ENCODE peak calls at places on chromosome 21, in nine cellular contexts. One of them, this sample, is unnamed.

GRCh38 chr21:42153046-42153685 is 65.8 kb upstream of the ABCG1 start:
- DNase-seq in RWPE2: no peak
- DNase-seq in lower lobe of right lung: no peak
- DNase-seq in cardiac muscle cell: no peak
- DNase-seq in heart left ventricle: no peak
- DNase-seq in heart right ventricle: no peak
- DNase-seq in lung: no peak
- DNase-seq in body of pancreas: no peak
- DNase-seq in PC-3: no peak
- DNase-seq in this sample: no peak

GRCh38 chr21:42002421-42002958 is 7.7 kb downstream of the ZBTB21 start:
- DNase-seq in RWPE2: no peak
- DNase-seq in lower lobe of right lung: no peak
- DNase-seq in cardiac muscle cell: no peak
- DNase-seq in heart left ventricle: no peak
- DNase-seq in heart right ventricle: no peak
- DNase-seq in lung: no peak
- DNase-seq in body of pancreas: no peak
- DNase-seq in PC-3: peak
- DNase-seq in this sample: no peak

GRCh38 chr21:17542371-17542992 is 29.6 kb downstream of the CXADR start:
- DNase-seq in RWPE2: no peak
- DNase-seq in lower lobe of right lung: no peak
- DNase-seq in cardiac muscle cell: peak
- DNase-seq in heart left ventricle: no peak
- DNase-seq in heart right ventricle: no peak
- DNase-seq in lung: no peak
- DNase-seq in body of pancreas: no peak
- DNase-seq in PC-3: no peak
- DNase-seq in this sample: no peak

GRCh38 chr21:31248598-31248997 is 95.5 kb downstream of the TIAM1 start:
- DNase-seq in RWPE2: no peak
- DNase-seq in lower lobe of right lung: no peak
- DNase-seq in cardiac muscle cell: no peak
- DNase-seq in heart left ventricle: no peak
- DNase-seq in heart right ventricle: no peak
- DNase-seq in lung: no peak
- DNase-seq in body of pancreas: no peak
- DNase-seq in PC-3: peak
- DNase-seq in this sample: no peak

GRCh38 chr21:42006765-42007164 is 3.4 kb downstream of the ZBTB21 start:
- DNase-seq in RWPE2: no peak
- DNase-seq in lower lobe of right lung: no peak
- DNase-seq in cardiac muscle cell: no peak
- DNase-seq in heart left ventricle: no peak
- DNase-seq in heart right ventricle: no peak
- DNase-seq in lung: no peak
- DNase-seq in body of pancreas: no peak
- DNase-seq in PC-3: no peak
- DNase-seq in this sample: no peak

GRCh38 chr21:31343680-31344480 is at the start of gene TIAM1:
- DNase-seq in RWPE2: no peak
- DNase-seq in lower lobe of right lung: peak
- DNase-seq in cardiac muscle cell: peak
- DNase-seq in heart left ventricle: peak
- DNase-seq in heart right ventricle: peak
- DNase-seq in lung: peak
- DNase-seq in body of pancreas: peak
- DNase-seq in PC-3: peak
- DNase-seq in this sample: peak

GRCh38 chr21:22710725-22711124 is 1712.5 kb downstream of the NCAM2 start:
- DNase-seq in RWPE2: no peak
- DNase-seq in lower lobe of right lung: no peak
- DNase-seq in cardiac muscle cell: no peak
- DNase-seq in heart left ventricle: no peak
- DNase-seq in heart right ventricle: no peak
- DNase-seq in lung: no peak
- DNase-seq in body of pancreas: no peak
- DNase-seq in PC-3: no peak
- DNase-seq in this sample: no peak

GRCh38 chr21:32196001-32196400 is 82.8 kb downstream of the MIS18A start:
- DNase-seq in RWPE2: no peak
- DNase-seq in lower lobe of right lung: no peak
- DNase-seq in cardiac muscle cell: no peak
- DNase-seq in heart left ventricle: no peak
- DNase-seq in heart right ventricle: no peak
- DNase-seq in lung: no peak
- DNase-seq in body of pancreas: no peak
- DNase-seq in PC-3: no peak
- DNase-seq in this sample: no peak

GRCh38 chr21:42527489-42528158 is 14.0 kb downstream of the SLC37A1 start:
- DNase-seq in RWPE2: no peak
- DNase-seq in lower lobe of right lung: no peak
- DNase-seq in cardiac muscle cell: no peak
- DNase-seq in heart left ventricle: no peak
- DNase-seq in heart right ventricle: no peak
- DNase-seq in lung: no peak
- DNase-seq in body of pancreas: no peak
- DNase-seq in PC-3: no peak
- DNase-seq in this sample: no peak

GRCh38 chr21:42341776-42342542 is 8.8 kb downstream of the TFF2 start:
- DNase-seq in RWPE2: no peak
- DNase-seq in lower lobe of right lung: no peak
- DNase-seq in cardiac muscle cell: no peak
- DNase-seq in heart left ventricle: no peak
- DNase-seq in heart right ventricle: no peak
- DNase-seq in lung: no peak
- DNase-seq in body of pancreas: no peak
- DNase-seq in PC-3: no peak
- DNase-seq in this sample: no peak

GRCh38 chr21:42590431-42591131 is 62.8 kb upstream of the PDE9A start:
- DNase-seq in RWPE2: peak
- DNase-seq in lower lobe of right lung: no peak
- DNase-seq in cardiac muscle cell: no peak
- DNase-seq in heart left ventricle: no peak
- DNase-seq in heart right ventricle: no peak
- DNase-seq in lung: no peak
- DNase-seq in body of pancreas: no peak
- DNase-seq in PC-3: no peak
- DNase-seq in this sample: no peak

GRCh38 chr21:42063578-42064521 is 7.3 kb upstream of the UMODL1 start:
- DNase-seq in RWPE2: peak
- DNase-seq in lower lobe of right lung: peak
- DNase-seq in cardiac muscle cell: no peak
- DNase-seq in heart left ventricle: peak
- DNase-seq in heart right ventricle: no peak
- DNase-seq in lung: peak
- DNase-seq in body of pancreas: peak
- DNase-seq in PC-3: peak
- DNase-seq in this sample: no peak

GRCh38 chr21:41847066-41847804 is 31.9 kb downstream of the PRDM15 start:
- DNase-seq in RWPE2: peak
- DNase-seq in lower lobe of right lung: no peak
- DNase-seq in cardiac muscle cell: peak
- DNase-seq in heart left ventricle: no peak
- DNase-seq in heart right ventricle: no peak
- DNase-seq in lung: no peak
- DNase-seq in body of pancreas: no peak
- DNase-seq in PC-3: no peak
- DNase-seq in this sample: no peak

GRCh38 chr21:26845066-26845749 is at the start of gene ADAMTS1:
- DNase-seq in RWPE2: peak
- DNase-seq in lower lobe of right lung: peak
- DNase-seq in cardiac muscle cell: peak
- DNase-seq in heart left ventricle: peak
- DNase-seq in heart right ventricle: peak
- DNase-seq in lung: peak
- DNase-seq in body of pancreas: peak
- DNase-seq in PC-3: peak
- DNase-seq in this sample: peak
- H3K4me3 ChIP-seq in RWPE2: peak
- H3K4me3 ChIP-seq in lower lobe of right lung: peak
- H3K4me3 ChIP-seq in cardiac muscle cell: peak
- H3K4me3 ChIP-seq in heart left ventricle: peak
- H3K4me3 ChIP-seq in heart right ventricle: peak
- H3K4me3 ChIP-seq in lung: peak
- H3K4me3 ChIP-seq in body of pancreas: peak
- H3K4me3 ChIP-seq in PC-3: peak
- H3K4me3 ChIP-seq in this sample: peak

DNA sequence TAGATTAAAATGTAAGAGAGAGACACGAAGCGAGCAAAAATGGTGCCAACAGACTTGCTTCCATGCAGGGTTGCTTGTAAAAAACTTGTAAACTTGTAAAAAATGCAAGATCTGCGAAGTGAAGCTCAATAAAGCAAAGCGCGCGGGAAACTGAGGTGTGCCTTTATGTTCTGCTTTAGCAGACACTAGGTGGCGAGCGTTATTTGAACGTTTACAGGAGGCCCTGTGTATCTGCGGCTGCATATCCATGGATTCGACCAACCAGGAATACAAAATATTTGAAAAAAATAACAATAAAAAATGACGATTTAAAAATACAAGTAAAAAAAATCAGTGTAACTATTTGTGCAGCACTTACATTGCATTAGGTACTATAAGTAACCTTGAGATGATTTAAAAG is 1.5 kb downstream of the UBE2G2 start:
- DNase-seq in RWPE2: no peak
- DNase-seq in lower lobe of right lung: no peak
- DNase-seq in cardiac muscle cell: peak
- DNase-seq in heart left ventricle: no peak
- DNase-seq in heart right ventricle: no peak
- DNase-seq in lung: no peak
- DNase-seq in body of pancreas: no peak
- DNase-seq in PC-3: peak
- DNase-seq in this sample: no peak
- TF ChIP-seq CTCF in RWPE2: peak
- TF ChIP-seq CTCF in lower lobe of right lung: peak
- TF ChIP-seq CTCF in cardiac muscle cell: peak
- TF ChIP-seq CTCF in heart left ventricle: peak
- TF ChIP-seq CTCF in heart right ventricle: peak
- TF ChIP-seq CTCF in lung: no peak
- TF ChIP-seq CTCF in body of pancreas: peak
- TF ChIP-seq CTCF in PC-3: peak
- TF ChIP-seq CTCF in this sample: no peak

DNA sequence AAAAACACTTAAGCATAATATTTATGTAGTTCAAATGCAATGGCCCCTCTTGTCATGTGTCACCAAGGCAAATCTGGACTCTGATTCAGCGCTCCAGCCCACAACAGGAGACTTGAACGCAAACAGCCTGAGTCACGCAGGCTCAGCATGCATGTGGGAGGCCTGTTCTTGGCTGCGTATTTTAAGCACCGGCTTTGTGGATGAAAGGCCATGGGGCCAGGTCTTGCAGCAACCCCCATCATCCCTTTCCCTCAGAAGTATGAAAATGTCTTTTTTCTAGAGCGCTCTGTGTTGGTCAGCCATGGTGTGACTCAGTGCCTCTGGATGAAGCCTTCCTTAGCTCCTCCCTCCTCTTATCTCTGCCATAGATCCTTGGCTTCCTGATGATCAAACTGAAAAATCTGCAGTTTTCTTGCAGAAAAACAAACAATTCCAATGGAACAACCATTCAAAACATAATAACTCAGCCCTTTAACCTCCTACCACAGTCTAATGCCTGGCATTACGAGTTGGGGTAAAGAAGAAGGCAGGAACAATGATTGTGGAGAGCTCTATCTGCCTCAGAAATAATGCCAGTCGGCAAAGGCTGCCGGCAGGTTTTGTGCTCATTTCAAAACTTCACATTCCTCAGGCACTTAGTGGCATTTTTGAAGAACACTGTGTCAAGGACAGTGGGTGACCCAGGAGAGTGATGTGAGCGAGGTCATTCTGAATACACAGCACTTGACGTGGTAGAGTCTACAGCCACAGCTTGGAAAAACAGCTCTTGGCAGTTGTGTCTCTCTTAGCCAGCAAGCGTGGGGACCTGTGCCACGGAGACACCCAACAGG is 167.5 kb downstream of the CLIC6 start:
- DNase-seq in RWPE2: peak
- DNase-seq in lower lobe of right lung: peak
- DNase-seq in cardiac muscle cell: no peak
- DNase-seq in heart left ventricle: peak
- DNase-seq in heart right ventricle: no peak
- DNase-seq in lung: peak
- DNase-seq in body of pancreas: peak
- DNase-seq in PC-3: peak
- DNase-seq in this sample: peak
- H3K27ac ChIP-seq in RWPE2: peak
- H3K27ac ChIP-seq in lower lobe of right lung: peak
- H3K27ac ChIP-seq in cardiac muscle cell: no peak
- H3K27ac ChIP-seq in heart left ventricle: no peak
- H3K27ac ChIP-seq in heart right ventricle: peak
- H3K27ac ChIP-seq in lung: peak
- H3K27ac ChIP-seq in body of pancreas: peak
- H3K27ac ChIP-seq in PC-3: peak
- H3K27ac ChIP-seq in this sample: peak

GRCh38 chr21:34029724-34030528 is 43.5 kb upstream of the MRPS6 start:
- DNase-seq in RWPE2: peak
- DNase-seq in lower lobe of right lung: no peak
- DNase-seq in cardiac muscle cell: peak
- DNase-seq in heart left ventricle: peak
- DNase-seq in heart right ventricle: no peak
- DNase-seq in lung: peak
- DNase-seq in body of pancreas: peak
- DNase-seq in PC-3: peak
- DNase-seq in this sample: peak
- H3K4me3 ChIP-seq in RWPE2: no peak
- H3K4me3 ChIP-seq in lower lobe of right lung: no peak
- H3K4me3 ChIP-seq in cardiac muscle cell: no peak
- H3K4me3 ChIP-seq in heart left ventricle: no peak
- H3K4me3 ChIP-seq in heart right ventricle: peak
- H3K4me3 ChIP-seq in lung: no peak
- H3K4me3 ChIP-seq in body of pancreas: no peak
- H3K4me3 ChIP-seq in PC-3: no peak
- H3K4me3 ChIP-seq in this sample: peak

GRCh38 chr21:40809673-40810072 is 37.3 kb downstream of the DSCAM start:
- DNase-seq in RWPE2: no peak
- DNase-seq in lower lobe of right lung: no peak
- DNase-seq in cardiac muscle cell: no peak
- DNase-seq in heart left ventricle: no peak
- DNase-seq in heart right ventricle: no peak
- DNase-seq in lung: no peak
- DNase-seq in body of pancreas: no peak
- DNase-seq in PC-3: no peak
- DNase-seq in this sample: no peak
- TF ChIP-seq CTCF in RWPE2: no peak
- TF ChIP-seq CTCF in lower lobe of right lung: no peak
- TF ChIP-seq CTCF in cardiac muscle cell: no peak
- TF ChIP-seq CTCF in heart left ventricle: no peak
- TF ChIP-seq CTCF in heart right ventricle: no peak
- TF ChIP-seq CTCF in lung: no peak
- TF ChIP-seq CTCF in body of pancreas: no peak
- TF ChIP-seq CTCF in PC-3: no peak
- TF ChIP-seq CTCF in this sample: no peak